ENCODE peak calls at places on chromosomes 12 and 14, in six cellular contexts. One of them, this sample, is unnamed.

GRCh38 chr12:89179983-89180382 is 172.3 kb downstream of the DUSP6 start:
- DNase-seq in A549: peak; percentile 82
- DNase-seq in kidney: no peak
- DNase-seq in lower lobe of right lung: no peak
- DNase-seq in mammary epithelial cell: peak; percentile 97
- DNase-seq in psoas muscle: no peak
- DNase-seq in this sample: no peak

GRCh38 chr14:104293231-104293841 is 154.9 kb downstream of the KIF26A start:
- DNase-seq in lower lobe of right lung: peak; percentile 30
- DNase-seq in A549: no peak
- DNase-seq in psoas muscle: no peak
- DNase-seq in kidney: peak; percentile 70
- DNase-seq in mammary epithelial cell: no peak
- DNase-seq in this sample: no peak

GRCh38 chr14:24096545-24097181 is 2.6 kb downstream of the PCK2 start:
- DNase-seq in A549: no peak
- DNase-seq in lower lobe of right lung: no peak
- DNase-seq in psoas muscle: no peak
- DNase-seq in mammary epithelial cell: no peak
- DNase-seq in kidney: peak; percentile 47
- DNase-seq in this sample: no peak

GRCh38 chr14:36271939-36272907 is 48.2 kb downstream of the MBIP start:
- DNase-seq in lower lobe of right lung: peak; percentile 50
- DNase-seq in mammary epithelial cell: peak; percentile 52
- DNase-seq in kidney: no peak
- DNase-seq in psoas muscle: no peak
- DNase-seq in A549: no peak
- DNase-seq in this sample: no peak

GRCh38 chr14:23177181-23177580 is 6.3 kb downstream of the SLC7A8 start:
- DNase-seq in mammary epithelial cell: no peak
- DNase-seq in lower lobe of right lung: no peak
- DNase-seq in psoas muscle: no peak
- DNase-seq in kidney: no peak
- DNase-seq in A549: peak; percentile 12
- DNase-seq in this sample: no peak

GRCh38 chr12:40054554-40055226 is 51.2 kb downstream of the SLC2A13 start:
- DNase-seq in kidney: no peak
- DNase-seq in lower lobe of right lung: no peak
- DNase-seq in psoas muscle: no peak
- DNase-seq in A549: peak; percentile 58
- DNase-seq in mammary epithelial cell: peak; percentile 64
- DNase-seq in this sample: peak; percentile 15

GRCh38 chr14:70889555-70889954 is 17.7 kb upstream of the PCNX1 start:
- DNase-seq in A549: no peak
- DNase-seq in psoas muscle: no peak
- DNase-seq in mammary epithelial cell: no peak
- DNase-seq in kidney: no peak
- DNase-seq in lower lobe of right lung: no peak
- DNase-seq in this sample: no peak

GRCh38 chr12:47990351-47991105 is 13.7 kb downstream of the COL2A1 start:
- DNase-seq in lower lobe of right lung: no peak
- DNase-seq in mammary epithelial cell: no peak
- DNase-seq in kidney: peak; percentile 35
- DNase-seq in psoas muscle: no peak
- DNase-seq in A549: no peak
- DNase-seq in this sample: no peak

GRCh38 chr12:10021342-10021741 is 9.1 kb upstream of the CLEC9A start:
- DNase-seq in A549: no peak
- DNase-seq in kidney: no peak
- DNase-seq in lower lobe of right lung: no peak
- DNase-seq in mammary epithelial cell: no peak
- DNase-seq in psoas muscle: no peak
- DNase-seq in this sample: no peak

DNA sequence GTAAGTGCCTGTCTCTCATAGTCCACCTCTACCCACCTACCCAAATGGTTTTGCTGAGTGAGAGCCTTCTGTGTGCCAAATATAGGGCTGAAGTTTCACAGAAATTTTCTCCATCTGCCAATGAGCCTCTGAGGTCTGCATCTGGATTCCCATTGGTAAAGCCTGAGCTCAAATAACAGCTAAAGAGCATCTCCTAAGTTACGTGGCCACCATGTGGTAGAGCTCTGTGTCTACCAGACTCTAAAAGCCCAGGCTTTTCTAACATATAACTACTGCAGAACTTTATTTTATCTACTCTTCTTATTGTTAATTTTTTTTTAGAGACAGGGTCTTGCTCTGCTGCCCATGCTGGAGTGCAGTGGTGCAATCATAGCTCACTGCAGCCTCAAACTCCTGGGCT is 16.0 kb downstream of the AMDHD1 start:
- DNase-seq in mammary epithelial cell: peak; percentile 12
- DNase-seq in lower lobe of right lung: no peak
- DNase-seq in kidney: no peak
- DNase-seq in psoas muscle: no peak
- DNase-seq in A549: peak; percentile 66
- DNase-seq in this sample: no peak
- TF ChIP-seq CTCF in mammary epithelial cell: peak; percentile 29
- TF ChIP-seq CTCF in lower lobe of right lung: peak; percentile 15
- TF ChIP-seq CTCF in kidney: no peak
- TF ChIP-seq CTCF in psoas muscle: no peak
- TF ChIP-seq CTCF in A549: peak; percentile 31
- TF ChIP-seq CTCF in this sample: peak; percentile 27

GRCh38 chr12:38160318-38161122 is 156.1 kb upstream of the ALG10B start:
- DNase-seq in lower lobe of right lung: no peak
- DNase-seq in mammary epithelial cell: no peak
- DNase-seq in A549: no peak
- DNase-seq in kidney: no peak
- DNase-seq in psoas muscle: no peak
- DNase-seq in this sample: no peak
- H3K9me3 ChIP-seq in lower lobe of right lung: no peaks in the 10 kb centered on the region
- H3K9me3 ChIP-seq in mammary epithelial cell: no peaks in the 10 kb centered on the region
- H3K9me3 ChIP-seq in A549: no peaks in the 10 kb centered on the region
- H3K9me3 ChIP-seq in kidney: no peaks in the 10 kb centered on the region
- H3K9me3 ChIP-seq in psoas muscle: no peaks in the 10 kb centered on the region
- H3K9me3 ChIP-seq in this sample: peaks cover 84% of the 10 kb centered on the region

DNA sequence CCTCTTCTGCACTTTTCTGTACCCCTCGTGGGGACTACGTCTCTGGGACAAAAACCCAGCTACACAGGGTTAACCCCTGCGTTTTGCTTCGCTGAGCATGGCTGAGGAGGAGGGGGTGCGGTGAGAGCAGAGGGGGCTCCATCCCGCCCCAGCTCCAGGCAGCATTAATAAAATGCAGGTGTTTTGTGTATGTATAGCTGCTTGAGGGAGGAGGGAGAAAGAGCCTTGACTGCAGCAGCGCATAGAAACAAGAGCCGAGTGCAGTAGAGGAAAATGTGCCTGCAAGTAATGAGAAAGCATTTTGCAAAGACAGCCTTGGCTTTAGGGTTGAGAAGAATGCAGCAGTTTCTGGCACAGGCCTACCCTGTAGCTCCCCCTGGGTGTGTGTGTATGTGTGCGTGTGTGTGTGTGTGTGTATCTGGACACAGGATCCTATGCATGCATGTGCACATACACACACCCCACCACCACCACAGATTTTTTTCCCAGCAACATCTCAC is 103.9 kb downstream of the ZFP36L1 start:
- DNase-seq in lower lobe of right lung: no peak
- DNase-seq in A549: peak; percentile 58
- DNase-seq in kidney: no peak
- DNase-seq in mammary epithelial cell: no peak
- DNase-seq in psoas muscle: no peak
- DNase-seq in this sample: no peak
- TF ChIP-seq CTCF in lower lobe of right lung: no peak
- TF ChIP-seq CTCF in A549: no peak
- TF ChIP-seq CTCF in kidney: no peak
- TF ChIP-seq CTCF in mammary epithelial cell: no peak
- TF ChIP-seq CTCF in psoas muscle: no peak
- TF ChIP-seq CTCF in this sample: peak; percentile 32

GRCh38 chr14:106665814-106666213 is 1139.4 kb downstream of the TMEM121 start:
- DNase-seq in psoas muscle: no peak
- DNase-seq in lower lobe of right lung: no peak
- DNase-seq in kidney: no peak
- DNase-seq in A549: no peak
- DNase-seq in mammary epithelial cell: no peak
- DNase-seq in this sample: no peak

GRCh38 chr14:106666341-106666740 is 1140.0 kb downstream of the TMEM121 start:
- DNase-seq in psoas muscle: no peak
- DNase-seq in mammary epithelial cell: no peak
- DNase-seq in lower lobe of right lung: no peak
- DNase-seq in A549: no peak
- DNase-seq in kidney: no peak
- DNase-seq in this sample: no peak

DNA sequence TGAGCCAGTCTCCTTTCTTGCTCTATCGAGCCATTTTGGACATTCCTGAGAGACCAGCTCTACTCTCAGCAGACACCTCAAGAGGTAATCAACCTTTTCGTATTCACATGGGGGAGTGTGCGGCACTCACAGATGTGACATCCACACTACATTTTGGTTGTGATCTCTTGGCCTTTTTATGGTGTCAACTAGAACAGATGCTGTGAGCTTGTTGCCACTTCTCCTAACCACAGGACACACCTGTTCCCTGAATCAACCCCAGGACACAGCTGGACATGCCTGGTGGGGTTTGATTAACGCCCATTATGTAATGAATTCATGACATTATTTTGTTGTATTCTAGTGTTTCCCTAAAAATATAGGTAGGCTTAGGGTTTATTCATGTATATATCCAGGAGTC is 1143.6 kb downstream of the TMEM121 start:
- DNase-seq in lower lobe of right lung: no peak
- DNase-seq in kidney: no peak
- DNase-seq in A549: no peak
- DNase-seq in psoas muscle: no peak
- DNase-seq in mammary epithelial cell: no peak
- DNase-seq in this sample: no peak
- H3K9me3 ChIP-seq in lower lobe of right lung: no peaks in the 10 kb centered on the region
- H3K9me3 ChIP-seq in kidney: no peaks in the 10 kb centered on the region
- H3K9me3 ChIP-seq in A549: peaks cover 3% of the 10 kb centered on the region
- H3K9me3 ChIP-seq in psoas muscle: no peaks in the 10 kb centered on the region
- H3K9me3 ChIP-seq in mammary epithelial cell: peaks cover 10% of the 10 kb centered on the region
- H3K9me3 ChIP-seq in this sample: peaks cover 19% of the 10 kb centered on the region

GRCh38 chr12:106187842-106188241 is 49.1 kb upstream of the NUAK1 start:
- DNase-seq in mammary epithelial cell: no peak
- DNase-seq in lower lobe of right lung: no peak
- DNase-seq in psoas muscle: no peak
- DNase-seq in kidney: no peak
- DNase-seq in A549: no peak
- DNase-seq in this sample: no peak
- TF ChIP-seq CTCF in mammary epithelial cell: no peak
- TF ChIP-seq CTCF in lower lobe of right lung: no peak
- TF ChIP-seq CTCF in psoas muscle: no peak
- TF ChIP-seq CTCF in kidney: no peak
- TF ChIP-seq CTCF in A549: no peak
- TF ChIP-seq CTCF in this sample: no peak

This sample was measured in AG04450.